ENCODE peak calls at places on chromosomes 12 and 14, in eight cellular contexts. Z is OCI-LY7, F is IMR-90, S is mammary epithelial cell, J is LoVo, L is psoas muscle, K is NCI-H345, O is NCI-H460. E is an unnamed sample.

GRCh38 chr14:92973798-92974372 is 50.9 kb downstream of the CHGA start:
- DNase-seq in O (no peak), F (no peak), S (no peak), Z (no peak), K (no peak), L (no peak), J (no peak), E (no peak)

GRCh38 chr12:100733817-100734593 is 60.6 kb upstream of the ANO4 start:
- DNase-seq in Z (no peak), O (peak; percentile 31), K (peak; percentile 50), S (peak; percentile 24), J (peak; percentile 52), L (no peak), F (peak; percentile 60), E (peak; percentile 44)

GRCh38 chr14:101353422-101353821 is 207.9 kb upstream of the DIO3 start:
- DNase-seq in F (no peak), J (no peak), K (no peak), Z (no peak), L (no peak), S (no peak), O (no peak), E (no peak)

GRCh38 chr14:100067971-100068959 is 3.0 kb downstream of the EVL start:
- DNase-seq in L (peak; percentile 34), K (no peak), F (peak; percentile 50), S (peak; percentile 79), O (no peak), J (peak; percentile 55), Z (peak; percentile 75), E (peak; percentile 92)

GRCh38 chr14:79583738-79584405 is 627.4 kb downstream of the DIO2 start:
- DNase-seq in O (peak; percentile 85), S (no peak), F (peak; percentile 88), Z (no peak), K (no peak), L (no peak), J (no peak), E (peak; percentile 50)

GRCh38 chr14:96103075-96103474 is 63.9 kb downstream of the C14orf132 start:
- DNase-seq in J (no peak), Z (no peak), O (no peak), L (no peak), F (no peak), K (no peak), S (no peak), E (no peak)

GRCh38 chr14:106436310-106436905 is 910.0 kb downstream of the TMEM121 start:
- DNase-seq in K (peak; percentile 25), Z (peak; percentile 42), L (no peak), F (no peak), O (peak; percentile 64), J (peak; percentile 56), S (no peak), E (no peak)

GRCh38 chr12:95337176-95337575 is 119.6 kb downstream of the VEZT start:
- DNase-seq in F (peak; percentile 12), O (no peak), Z (no peak), S (no peak), L (no peak), K (no peak), J (no peak), E (no peak)

GRCh38 chr14:29724991-29725390 is 202.7 kb downstream of the PRKD1 start:
- DNase-seq in F (peak; percentile 63), Z (no peak), J (no peak), S (no peak), L (no peak), O (peak; percentile 69), K (no peak), E (peak; percentile 43)

GRCh38 chr14:23286904-23287479 is 1.1 kb upstream of the HOMEZ start:
- DNase-seq in F (no peak), L (no peak), J (no peak), Z (no peak), S (no peak), K (no peak), O (no peak), E (peak; percentile 2)

GRCh38 chr12:100173111-100173510 is 27.5 kb upstream of the ACTR6 start:
- DNase-seq in F (no peak), K (no peak), Z (no peak), O (no peak), J (no peak), S (no peak), L (no peak), E (no peak)

GRCh38 chr12:110744697-110745264 is 2.1 kb upstream of the PPP1CC start:
- DNase-seq in O (no peak), F (no peak), S (peak; percentile 77), L (no peak), Z (no peak), K (no peak), J (peak; percentile 89), E (peak; percentile 66)

GRCh38 chr14:77086017-77086727 is 11.9 kb upstream of the CIPC start:
- DNase-seq in L (no peak), S (peak; percentile 76), Z (no peak), J (no peak), O (no peak), K (no peak), F (peak; percentile 54), E (peak; percentile 72)

GRCh38 chr14:104352493-104353220 is 214.3 kb downstream of the KIF26A start:
- DNase-seq in S (no peak), J (no peak), Z (no peak), F (no peak), O (no peak), L (no peak), K (no peak), E (no peak)

GRCh38 chr14:75418779-75419768 is 8.7 kb upstream of the JDP2 start:
- DNase-seq in S (no peak), Z (peak; percentile 74), K (peak; percentile 19), J (no peak), L (no peak), F (no peak), O (no peak), E (peak; percentile 37)

GRCh38 chr12:40238221-40238902 is 13.6 kb downstream of the LRRK2 start:
- DNase-seq in L (no peak), J (no peak), O (no peak), F (no peak), S (peak; percentile 28), K (no peak), Z (no peak), E (peak; percentile 55)

GRCh38 chr12:49750027-49750977 is 8.9 kb downstream of the TMBIM6 start:
- DNase-seq in F (peak; percentile 80), O (peak; percentile 85), L (no peak), Z (peak; percentile 44), S (peak; percentile 90), K (no peak), J (peak; percentile 57), E (peak; percentile 94)

GRCh38 chr12:55847033-55847432 is 4.3 kb upstream of the MMP19 start:
- DNase-seq in K (no peak), J (no peak), L (peak; percentile 35), Z (no peak), S (peak; percentile 32), O (no peak), F (peak; percentile 83), E (peak; percentile 63)

GRCh38 chr14:69624131-69624530 is 12.7 kb downstream of the SUSD6 start:
- DNase-seq in O (no peak), S (no peak), K (no peak), F (no peak), Z (no peak), J (no peak), L (no peak), E (no peak)

GRCh38 chr14:85444685-85445084 is 85.3 kb upstream of the FLRT2 start:
- DNase-seq in O (no peak), K (peak; percentile 75), F (peak; percentile 25), S (no peak), Z (no peak), L (no peak), J (no peak), E (no peak)

GRCh38 chr12:89695830-89696229 is 12.8 kb downstream of the ATP2B1 start:
- DNase-seq in L (no peak), O (no peak), J (peak; percentile 26), K (no peak), Z (no peak), F (no peak), S (no peak), E (no peak)

E was measured in bronchial epithelial cell.